ENCODE peak calls at places on chromosomes 4 and X, in four cellular contexts. S is T47D, V is right cardiac atrium, N is transverse colon. K is an unnamed sample.

GRCh38 chrX:49103637-49104036 is 19.9 kb downstream of the GPKOW start:
- DNase-seq in V (no peak), S (no peak), N (no peak), K (no peak)

GRCh38 chr4:85102606-85103005 is 136.1 kb upstream of the WDFY3 start:
- DNase-seq in V (no peak), S (no peak), N (no peak), K (no peak)

GRCh38 chr4:89704651-89705395 is 132.1 kb downstream of the SNCA start:
- DNase-seq in N (no peak), V (no peak), S (no peak), K (no peak)

GRCh38 chr4:154332681-154333421 is 158.7 kb downstream of the DCHS2 start:
- DNase-seq in N (peak; percentile 24), V (peak; percentile 60), S (no peak), K (no peak)

GRCh38 chrX:67922950-67923349 is 379.1 kb downstream of the AR start:
- DNase-seq in N (no peak), V (no peak), S (no peak), K (no peak)

GRCh38 chr4:141153751-141154510 is 20.7 kb upstream of the RNF150 start:
- DNase-seq in V (no peak), N (no peak), S (no peak), K (no peak)

GRCh38 chr4:100504086-100504874 is 13.5 kb downstream of the EMCN start:
- DNase-seq in V (no peak), S (no peak), N (no peak), K (no peak)

GRCh38 chrX:46642145-46642544 is 68.6 kb downstream of the CHST7 start:
- DNase-seq in N (no peak), V (peak; percentile 58), S (peak; percentile 11), K (no peak)

GRCh38 chr4:168039593-168039992 is 52.7 kb upstream of the ANXA10 start:
- DNase-seq in N (no peak), S (no peak), V (no peak), K (no peak)

GRCh38 chr4:142126890-142127497 is 490.6 kb downstream of the IL15 start:
- DNase-seq in V (peak; percentile 30), S (no peak), N (peak; percentile 58), K (no peak)

GRCh38 chr4:93478805-93479204 is 349.7 kb upstream of the ATOH1 start:
- DNase-seq in N (no peak), V (no peak), S (no peak), K (no peak)

GRCh38 chr4:60042941-60043340 is 1157.2 kb upstream of the ADGRL3 start:
- DNase-seq in V (no peak), S (no peak), N (no peak), K (no peak)

GRCh38 chr4:61666248-61666647 is 466.1 kb downstream of the ADGRL3 start:
- DNase-seq in S (no peak), N (no peak), V (no peak), K (no peak)

GRCh38 chr4:5266991-5267390 is 215.7 kb downstream of the STK32B start:
- DNase-seq in V (no peak), S (no peak), N (no peak), K (no peak)

GRCh38 chrX:140764401-140764919 is 54.9 kb downstream of the LINC00632 start:
- DNase-seq in S (no peak), V (peak; percentile 77), N (no peak), K (no peak)

GRCh38 chr4:138438608-138439007 is 196.5 kb upstream of the SLC7A11 start:
- DNase-seq in S (no peak), N (no peak), V (no peak), K (no peak)

GRCh38 chrX:150364347-150365050 is 1.4 kb downstream of the MAMLD1 start:
- DNase-seq in N (peak; percentile 21), S (no peak), V (peak; percentile 71), K (no peak)

GRCh38 chr4:154511990-154512389 is 20.4 kb upstream of the DCHS2 start:
- DNase-seq in V (no peak), N (no peak), S (no peak), K (no peak)

GRCh38 chr4:37661643-37662221 is 24.4 kb downstream of the RELL1 start:
- DNase-seq in N (no peak), V (no peak), S (no peak), K (no peak)

GRCh38 chr4:175062183-175062592 is 144.0 kb downstream of the ADAM29 start:
- DNase-seq in S (no peak), V (no peak), N (no peak), K (no peak)

GRCh38 chrX:71533850-71534515 is 1.1 kb downstream of the OGT start:
- DNase-seq in V (peak; percentile 81), N (peak; percentile 48), S (no peak), K (no peak)

GRCh38 chr4:27791640-27792039 is 931.0 kb downstream of the STIM2 start:
- DNase-seq in S (no peak), V (no peak), N (no peak), K (no peak)

GRCh38 chr4:61468091-61468720 is 268.1 kb downstream of the ADGRL3 start:
- DNase-seq in N (no peak), V (no peak), S (no peak), K (no peak)

GRCh38 chr4:170978990-170979389 is 834.2 kb upstream of the GALNTL6 start:
- DNase-seq in S (no peak), V (no peak), N (no peak), K (no peak)

GRCh38 chr4:22483551-22483981 is 32.3 kb downstream of the ADGRA3 start:
- DNase-seq in N (no peak), S (no peak), V (no peak), K (no peak)

GRCh38 chrX:30941898-30942297 is 52.8 kb upstream of the TAB3 start:
- DNase-seq in S (no peak), N (no peak), V (no peak), K (no peak)

GRCh38 chr4:1204286-1204827 is 32.0 kb upstream of the SPON2 start:
- DNase-seq in S (no peak), N (peak; percentile 31), V (peak; percentile 44), K (no peak)

K was measured in 8988T.